ENCODE peak calls at places on chromosome 18, in four cellular contexts. L, W, O and J are unnamed samples.

GRCh38 chr18:69838620-69839411 is 108.9 kb downstream of the CD226 start:
- DNase-seq in L (no peak), W (peak; percentile 41), O (no peak), J (no peak)

GRCh38 chr18:50142441-50143120 is 52.4 kb downstream of the MYO5B start:
- DNase-seq in L (no peak), W (peak; percentile 81), O (no peak), J (no peak)

GRCh38 chr18:37299471-37300304 is 265.9 kb downstream of the CELF4 start:
- DNase-seq in L (peak; percentile 98), W (peak; percentile 91), O (peak; percentile 75), J (peak; percentile 91)

GRCh38 chr18:9488535-9488934 is 13.2 kb downstream of the RALBP1 start:
- DNase-seq in L (no peak), W (no peak), O (no peak), J (peak; percentile 12)

GRCh38 chr18:998976-999375 is 94.3 kb downstream of the ADCYAP1 start:
- DNase-seq in L (no peak), W (no peak), O (no peak), J (peak; percentile 19)

GRCh38 chr18:67728364-67728763 is 211.8 kb upstream of the DSEL start:
- DNase-seq in L (no peak), W (no peak), O (no peak), J (no peak)

GRCh38 chr18:9756566-9757470 is 48.7 kb downstream of the RAB31 start:
- DNase-seq in L (no peak), W (no peak), O (no peak), J (peak; percentile 93)

GRCh38 chr18:39435209-39435608 is 1869.6 kb upstream of the CELF4 start:
- DNase-seq in L (no peak), W (no peak), O (no peak), J (no peak)

GRCh38 chr18:3982541-3982940 is 472.6 kb downstream of the DLGAP1 start:
- DNase-seq in L (no peak), W (peak; percentile 43), O (no peak), J (peak; percentile 12)

GRCh38 chr18:49561377-49562193 is at the start of gene LIPG:
- DNase-seq in L (peak; percentile 76), W (peak; percentile 97), O (no peak), J (peak; percentile 76)

GRCh38 chr18:46199515-46200147 is 95.4 kb downstream of the HAUS1 start:
- DNase-seq in L (peak; percentile 70), W (no peak), O (no peak), J (peak; percentile 75)

GRCh38 chr18:66013976-66014375 is 263.2 kb downstream of the CDH7 start:
- DNase-seq in L (peak; percentile 37), W (peak; percentile 0), O (no peak), J (no peak)

GRCh38 chr18:13566941-13567762 is 159.2 kb downstream of the FAM210A start:
- DNase-seq in L (no peak), W (peak; percentile 5), O (peak; percentile 78), J (no peak)

GRCh38 chr18:58455318-58455950 is 173.5 kb downstream of the ALPK2 start:
- DNase-seq in L (peak; percentile 28), W (peak; percentile 68), O (no peak), J (no peak)

GRCh38 chr18:28359177-28359576 is 182.2 kb upstream of the CDH2 start:
- DNase-seq in L (no peak), W (no peak), O (no peak), J (no peak)

GRCh38 chr18:61435064-61435652 is 101.9 kb downstream of the CDH20 start:
- DNase-seq in L (peak; percentile 47), W (no peak), O (no peak), J (peak; percentile 4)

GRCh38 chr18:63237911-63238710 is 81.5 kb downstream of the BCL2 start:
- DNase-seq in L (peak; percentile 97), W (peak; percentile 72), O (no peak), J (peak; percentile 89)

GRCh38 chr18:13376841-13377351 is 158.3 kb downstream of the LDLRAD4 start:
- DNase-seq in L (no peak), W (no peak), O (no peak), J (no peak)

GRCh38 chr18:59715966-59716369 is 18.7 kb upstream of the CCBE1 start:
- DNase-seq in L (peak; percentile 88), W (peak; percentile 91), O (no peak), J (peak; percentile 75)

GRCh38 chr18:57446322-57446721 is 11.1 kb downstream of the ONECUT2 start:
- DNase-seq in L (peak; percentile 44), W (no peak), O (no peak), J (peak; percentile 14)

DNA sequence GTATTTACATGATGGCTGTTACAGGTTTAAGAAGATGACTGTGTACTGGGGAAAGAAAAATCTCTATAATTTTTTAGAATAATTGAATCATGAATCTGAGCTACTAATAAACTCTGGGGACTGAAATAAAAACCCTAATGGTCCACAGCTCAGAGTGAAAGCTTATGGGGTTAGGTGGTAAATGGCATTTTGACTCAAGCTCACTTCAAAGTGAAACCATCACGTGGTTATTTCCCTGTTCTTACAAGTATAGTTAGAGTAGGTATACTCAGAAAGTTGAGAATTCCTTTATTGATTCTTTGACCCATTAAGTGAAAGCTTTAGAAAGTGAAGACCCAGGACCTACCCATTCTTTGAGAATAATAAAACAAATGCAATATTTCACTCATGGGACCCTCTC is 626.2 kb upstream of the SETBP1 start:
- DNase-seq in L (no peak), W (no peak), O (no peak), J (no peak)
- H3K4me3 ChIP-seq in L (no peak overlapping the region), W (no peak overlapping the region), O (no peak overlapping the region), J (no peak overlapping the region)

DNA sequence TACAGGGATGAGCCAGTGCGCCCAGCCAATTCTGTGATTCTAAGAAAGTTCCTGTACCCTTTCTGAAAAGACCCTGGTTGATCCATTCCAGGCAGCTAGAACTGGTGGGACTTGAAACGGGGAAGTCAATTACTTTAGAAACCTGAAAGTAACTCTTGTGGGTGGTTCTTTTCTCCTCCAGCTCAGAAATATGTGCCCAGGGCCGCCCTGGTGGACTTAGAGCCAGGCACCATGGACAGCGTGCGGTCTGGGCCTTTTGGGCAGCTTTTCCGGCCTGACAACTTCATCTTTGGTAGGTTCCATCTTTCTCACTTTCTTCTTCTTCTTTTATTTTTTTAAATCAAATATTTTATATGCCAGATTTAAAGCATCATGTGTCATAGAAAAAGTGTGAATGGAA is 2.7 kb downstream of the TUBB6 start:
- DNase-seq in L (peak; percentile 34), W (no peak), O (no peak), J (no peak)
- H3K4me3 ChIP-seq in L (no peak overlapping the region), W (peak overlapping the region; percentile 30), O (no peak overlapping the region), J (no peak overlapping the region)

GRCh38 chr18:55337153-55337552 is 250.8 kb downstream of the TCF4 start:
- DNase-seq in L (no peak), W (no peak), O (no peak), J (no peak)
- H3K4me3 ChIP-seq in L (no peak overlapping the region), W (no peak overlapping the region), O (peak overlapping the region; percentile 58), J (no peak overlapping the region)

GRCh38 chr18:78773303-78773755 is 206.3 kb upstream of the SALL3 start:
- DNase-seq in L (no peak), W (no peak), O (no peak), J (no peak)

GRCh38 chr18:78774741-78775141 is 204.9 kb upstream of the SALL3 start:
- DNase-seq in L (no peak), W (no peak), O (peak; percentile 22), J (no peak)

GRCh38 chr18:78771496-78772368 is 207.9 kb upstream of the SALL3 start:
- DNase-seq in L (no peak), W (no peak), O (no peak), J (no peak)

GRCh38 chr18:78772369-78773302 is 207.0 kb upstream of the SALL3 start:
- DNase-seq in L (no peak), W (no peak), O (no peak), J (no peak)

GRCh38 chr18:78773819-78774218 is 205.8 kb upstream of the SALL3 start:
- DNase-seq in L (no peak), W (no peak), O (no peak), J (no peak)
- H3K4me3 ChIP-seq in L (no peak overlapping the region), W (no peak overlapping the region), O (no peak overlapping the region), J (no peak overlapping the region)

GRCh38 chr18:8003878-8004675 is 437.0 kb downstream of the PTPRM start:
- DNase-seq in L (peak; percentile 64), W (no peak), O (no peak), J (no peak)
- H3K4me3 ChIP-seq in L (no peak overlapping the region), W (no peak overlapping the region), O (no peak overlapping the region), J (no peak overlapping the region)

GRCh38 chr18:55353806-55354205 is 234.2 kb downstream of the TCF4 start:
- DNase-seq in L (no peak), W (no peak), O (no peak), J (peak; percentile 62)
- H3K4me3 ChIP-seq in L (no peak overlapping the region), W (no peak overlapping the region), O (peak overlapping the region; percentile 54), J (no peak overlapping the region)

DNA sequence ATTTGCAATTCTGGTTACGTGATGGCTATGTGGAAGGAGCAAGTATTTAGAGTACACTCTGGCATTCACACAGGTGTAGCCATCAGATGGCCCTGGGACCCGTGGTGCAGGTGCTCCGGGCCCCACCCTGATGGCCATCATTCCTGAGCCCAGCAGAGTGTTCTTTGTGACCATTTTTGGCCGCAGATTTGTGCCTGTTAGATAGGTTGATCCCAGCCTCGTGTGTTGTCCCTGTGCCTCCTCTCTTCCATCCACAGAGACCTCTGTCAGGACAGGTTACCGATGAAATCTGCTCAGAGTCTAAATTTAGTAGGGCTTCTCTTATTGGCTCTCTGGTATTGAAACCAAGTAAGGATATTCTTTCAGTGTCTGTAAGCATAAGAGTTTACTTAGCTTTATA is 33.9 kb downstream of the MAPRE2 start:
- DNase-seq in L (no peak), W (no peak), O (no peak), J (no peak)
- H3K4me3 ChIP-seq in L (no peak overlapping the region), W (no peak overlapping the region), O (no peak overlapping the region), J (no peak overlapping the region)